ENCODE peak calls at places on chromosomes 2 and 18, in eight cellular contexts. One of them, this sample, is unnamed.

GRCh38 chr2:11705711-11706110 is 35.7 kb upstream of the NTSR2 start:
- DNase-seq in thoracic aorta: no peak
- DNase-seq in CD4-positive, alpha-beta memory T cell: no peak
- DNase-seq in hepatocyte: no peak
- DNase-seq in adrenal gland: no peak
- DNase-seq in A673: no peak
- DNase-seq in PC-9: no peak
- DNase-seq in neural progenitor cell: no peak
- DNase-seq in this sample: no peak

GRCh38 chr18:55396979-55397378 is 191.0 kb downstream of the TCF4 start:
- DNase-seq in thoracic aorta: no peak
- DNase-seq in adrenal gland: no peak
- DNase-seq in PC-9: no peak
- DNase-seq in neural progenitor cell: no peak
- DNase-seq in hepatocyte: no peak
- DNase-seq in CD4-positive, alpha-beta memory T cell: no peak
- DNase-seq in A673: no peak
- DNase-seq in this sample: no peak

GRCh38 chr2:95158891-95159619 is 593 bp downstream of the ZNF514 start:
- DNase-seq in A673: peak; percentile 42
- DNase-seq in CD4-positive, alpha-beta memory T cell: no peak
- DNase-seq in thoracic aorta: no peak
- DNase-seq in hepatocyte: peak; percentile 62
- DNase-seq in neural progenitor cell: peak; percentile 70
- DNase-seq in PC-9: no peak
- DNase-seq in adrenal gland: peak; percentile 47
- DNase-seq in this sample: peak; percentile 75

GRCh38 chr18:63150942-63151421 is 168.6 kb downstream of the BCL2 start:
- DNase-seq in adrenal gland: no peak
- DNase-seq in CD4-positive, alpha-beta memory T cell: no peak
- DNase-seq in thoracic aorta: no peak
- DNase-seq in hepatocyte: no peak
- DNase-seq in PC-9: no peak
- DNase-seq in A673: no peak
- DNase-seq in neural progenitor cell: no peak
- DNase-seq in this sample: no peak

GRCh38 chr2:86383844-86384243 is 46.4 kb upstream of the REEP1 start:
- DNase-seq in thoracic aorta: no peak
- DNase-seq in hepatocyte: no peak
- DNase-seq in A673: no peak
- DNase-seq in adrenal gland: no peak
- DNase-seq in CD4-positive, alpha-beta memory T cell: no peak
- DNase-seq in neural progenitor cell: no peak
- DNase-seq in PC-9: no peak
- DNase-seq in this sample: no peak

GRCh38 chr2:156396126-156396525 is 40.1 kb upstream of the GPD2 start:
- DNase-seq in CD4-positive, alpha-beta memory T cell: no peak
- DNase-seq in PC-9: peak; percentile 54
- DNase-seq in hepatocyte: no peak
- DNase-seq in A673: no peak
- DNase-seq in thoracic aorta: no peak
- DNase-seq in neural progenitor cell: no peak
- DNase-seq in adrenal gland: no peak
- DNase-seq in this sample: no peak

GRCh38 chr18:9753863-9754262 is 45.8 kb downstream of the RAB31 start:
- DNase-seq in A673: no peak
- DNase-seq in hepatocyte: no peak
- DNase-seq in neural progenitor cell: no peak
- DNase-seq in CD4-positive, alpha-beta memory T cell: no peak
- DNase-seq in thoracic aorta: no peak
- DNase-seq in adrenal gland: no peak
- DNase-seq in PC-9: peak; percentile 37
- DNase-seq in this sample: no peak

GRCh38 chr2:101770672-101771071 is 73.2 kb downstream of the MAP4K4 start:
- DNase-seq in hepatocyte: peak; percentile 40
- DNase-seq in PC-9: peak; percentile 55
- DNase-seq in neural progenitor cell: peak; percentile 69
- DNase-seq in adrenal gland: no peak
- DNase-seq in CD4-positive, alpha-beta memory T cell: no peak
- DNase-seq in A673: peak; percentile 81
- DNase-seq in thoracic aorta: no peak
- DNase-seq in this sample: no peak

GRCh38 chr2:231399853-231400667 is 4.5 kb downstream of the B3GNT7 start:
- DNase-seq in neural progenitor cell: no peak
- DNase-seq in CD4-positive, alpha-beta memory T cell: no peak
- DNase-seq in thoracic aorta: no peak
- DNase-seq in hepatocyte: peak; percentile 31
- DNase-seq in A673: no peak
- DNase-seq in adrenal gland: peak; percentile 83
- DNase-seq in PC-9: peak; percentile 70
- DNase-seq in this sample: peak; percentile 66

GRCh38 chr2:71226391-71226964 is 425 bp downstream of the PAIP2B start:
- DNase-seq in PC-9: no peak
- DNase-seq in A673: peak; percentile 6
- DNase-seq in adrenal gland: peak; percentile 44
- DNase-seq in CD4-positive, alpha-beta memory T cell: peak; percentile 19
- DNase-seq in thoracic aorta: no peak
- DNase-seq in hepatocyte: peak; percentile 55
- DNase-seq in neural progenitor cell: peak; percentile 80
- DNase-seq in this sample: peak; percentile 54

DNA sequence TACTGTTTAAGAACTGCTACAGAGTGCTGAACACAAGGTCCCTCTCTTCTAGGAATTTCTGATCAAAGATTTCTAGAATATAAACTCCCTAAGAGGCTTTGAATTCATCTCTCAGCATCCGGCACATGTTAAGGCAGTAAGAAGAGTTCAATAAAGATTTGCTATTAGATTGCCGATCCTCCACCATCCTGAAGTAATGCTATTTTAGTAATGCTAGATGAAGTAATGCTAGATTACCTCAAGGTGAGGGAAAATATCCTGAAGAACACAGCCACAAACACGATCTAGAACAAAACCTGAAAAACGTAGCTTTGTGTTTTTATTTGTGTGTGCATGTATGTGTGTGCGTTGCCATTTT is 919 bp upstream of the MYL12B start:
- DNase-seq in thoracic aorta: no peak
- DNase-seq in neural progenitor cell: no peak
- DNase-seq in PC-9: no peak
- DNase-seq in CD4-positive, alpha-beta memory T cell: no peak
- DNase-seq in A673: no peak
- DNase-seq in adrenal gland: no peak
- DNase-seq in hepatocyte: no peak
- DNase-seq in this sample: no peak
- H3K4me1 ChIP-seq in thoracic aorta: peaks cover 38% of the 10 kb centered on the region
- H3K4me1 ChIP-seq in neural progenitor cell: peaks cover 18% of the 10 kb centered on the region
- H3K4me1 ChIP-seq in PC-9: peaks cover 41% of the 10 kb centered on the region
- H3K4me1 ChIP-seq in CD4-positive, alpha-beta memory T cell: peaks cover 81% of the 10 kb centered on the region
- H3K4me1 ChIP-seq in A673: peaks cover 23% of the 10 kb centered on the region
- H3K4me1 ChIP-seq in adrenal gland: peaks cover 54% of the 10 kb centered on the region
- H3K4me1 ChIP-seq in hepatocyte: peaks cover 42% of the 10 kb centered on the region
- H3K4me1 ChIP-seq in this sample: peaks cover 29% of the 10 kb centered on the region

DNA sequence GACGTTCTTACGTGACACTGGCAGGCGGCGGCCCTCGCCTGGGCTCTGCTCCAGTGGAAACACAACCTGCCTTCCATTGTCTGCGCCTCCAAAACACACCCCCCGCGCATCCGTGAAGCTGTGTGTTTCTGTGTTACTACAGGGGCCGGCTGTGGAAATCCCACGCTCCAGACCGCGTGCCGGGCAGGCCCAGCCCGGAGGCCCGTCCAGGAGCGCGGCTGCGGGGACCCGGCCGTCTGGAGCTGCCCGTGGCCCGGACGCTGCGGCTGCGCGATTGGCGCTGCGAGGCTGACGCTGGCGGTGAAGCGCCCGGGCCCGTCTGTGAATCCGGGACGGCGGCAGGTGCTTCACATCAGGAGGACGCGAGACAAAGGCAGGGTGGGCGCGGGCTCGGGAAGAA is 670.3 kb upstream of the SALL3 start:
- DNase-seq in hepatocyte: no peak
- DNase-seq in PC-9: no peak
- DNase-seq in thoracic aorta: no peak
- DNase-seq in CD4-positive, alpha-beta memory T cell: no peak
- DNase-seq in neural progenitor cell: no peak
- DNase-seq in A673: no peak
- DNase-seq in adrenal gland: no peak
- DNase-seq in this sample: no peak
- H3K9me3 ChIP-seq in hepatocyte: no peaks in the 10 kb centered on the region
- H3K9me3 ChIP-seq in PC-9: no peaks in the 10 kb centered on the region
- H3K9me3 ChIP-seq in thoracic aorta: no peaks in the 10 kb centered on the region
- H3K9me3 ChIP-seq in CD4-positive, alpha-beta memory T cell: no peaks in the 10 kb centered on the region
- H3K9me3 ChIP-seq in neural progenitor cell: no peaks in the 10 kb centered on the region
- H3K9me3 ChIP-seq in A673: peaks cover 18% of the 10 kb centered on the region
- H3K9me3 ChIP-seq in adrenal gland: no peaks in the 10 kb centered on the region
- H3K9me3 ChIP-seq in this sample: no peaks in the 10 kb centered on the region

GRCh38 chr2:62205554-62205953 is 9.6 kb downstream of the B3GNT2 start:
- DNase-seq in hepatocyte: no peak
- DNase-seq in A673: no peak
- DNase-seq in PC-9: no peak
- DNase-seq in adrenal gland: no peak
- DNase-seq in neural progenitor cell: no peak
- DNase-seq in thoracic aorta: no peak
- DNase-seq in CD4-positive, alpha-beta memory T cell: no peak
- DNase-seq in this sample: no peak
- H3K4me1 ChIP-seq in hepatocyte: peaks cover 10% of the 10 kb centered on the region
- H3K4me1 ChIP-seq in A673: no peaks in the 10 kb centered on the region
- H3K4me1 ChIP-seq in PC-9: peaks cover 6% of the 10 kb centered on the region
- H3K4me1 ChIP-seq in adrenal gland: peaks cover 54% of the 10 kb centered on the region
- H3K4me1 ChIP-seq in neural progenitor cell: peaks cover 60% of the 10 kb centered on the region
- H3K4me1 ChIP-seq in thoracic aorta: peaks cover 23% of the 10 kb centered on the region
- H3K4me1 ChIP-seq in CD4-positive, alpha-beta memory T cell: peaks cover 78% of the 10 kb centered on the region
- H3K4me1 ChIP-seq in this sample: no peaks in the 10 kb centered on the region

DNA sequence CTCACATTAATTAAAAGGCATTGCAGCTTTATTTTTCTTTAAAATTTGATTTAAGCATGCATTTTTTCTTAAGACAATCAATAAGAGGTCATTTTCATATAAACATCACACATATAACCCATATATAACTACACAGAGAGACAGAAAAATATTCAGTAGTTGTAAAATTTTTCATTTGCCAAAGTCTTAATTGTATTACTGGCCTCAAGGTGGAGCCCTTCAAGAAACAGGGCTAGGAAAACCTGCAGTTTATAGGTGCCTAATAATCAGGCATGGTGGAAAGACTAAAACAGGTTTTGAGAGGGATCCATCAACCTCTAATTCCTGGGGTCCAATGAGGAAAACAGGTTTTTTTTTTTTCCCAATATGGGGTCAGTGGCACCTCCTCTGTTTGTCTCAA is 71.3 kb upstream of the ZNF804A start:
- DNase-seq in A673: no peak
- DNase-seq in CD4-positive, alpha-beta memory T cell: no peak
- DNase-seq in adrenal gland: no peak
- DNase-seq in PC-9: no peak
- DNase-seq in neural progenitor cell: no peak
- DNase-seq in thoracic aorta: no peak
- DNase-seq in hepatocyte: no peak
- DNase-seq in this sample: no peak
- H3K9me3 ChIP-seq in A673: peaks cover 14% of the 10 kb centered on the region
- H3K9me3 ChIP-seq in CD4-positive, alpha-beta memory T cell: no peaks in the 10 kb centered on the region
- H3K9me3 ChIP-seq in adrenal gland: no peaks in the 10 kb centered on the region
- H3K9me3 ChIP-seq in PC-9: no peaks in the 10 kb centered on the region
- H3K9me3 ChIP-seq in neural progenitor cell: no peaks in the 10 kb centered on the region
- H3K9me3 ChIP-seq in thoracic aorta: peaks cover 23% of the 10 kb centered on the region
- H3K9me3 ChIP-seq in hepatocyte: no peaks in the 10 kb centered on the region
- H3K9me3 ChIP-seq in this sample: no peaks in the 10 kb centered on the region

This sample was measured in Peyer's patch.